ENCODE peak calls at places on chromosomes 12 and 14, in ten cellular contexts. One of them, this sample, is unnamed.

GRCh38 chr14:57657487-57657886 is 163.8 kb upstream of the CCDC198 start:
- DNase-seq in AG04450: peak
- DNase-seq in suprapubic skin: no peak
- DNase-seq in heart left ventricle: no peak
- DNase-seq in epithelial cell of esophagus: peak
- DNase-seq in A549: no peak
- DNase-seq in tibial nerve: no peak
- DNase-seq in AG04449: no peak
- DNase-seq in choroid plexus epithelial cell: no peak
- DNase-seq in WTC11: no peak
- DNase-seq in this sample: no peak

GRCh38 chr12:92431146-92431545 is 271.6 kb upstream of the PLEKHG7 start:
- DNase-seq in AG04450: no peak
- DNase-seq in suprapubic skin: no peak
- DNase-seq in heart left ventricle: peak
- DNase-seq in epithelial cell of esophagus: no peak
- DNase-seq in A549: no peak
- DNase-seq in tibial nerve: no peak
- DNase-seq in AG04449: no peak
- DNase-seq in choroid plexus epithelial cell: no peak
- DNase-seq in WTC11: peak
- DNase-seq in this sample: no peak

GRCh38 chr12:80222261-80222660 is 122.9 kb downstream of the OTOGL start:
- DNase-seq in AG04450: no peak
- DNase-seq in suprapubic skin: no peak
- DNase-seq in heart left ventricle: no peak
- DNase-seq in epithelial cell of esophagus: no peak
- DNase-seq in A549: no peak
- DNase-seq in tibial nerve: no peak
- DNase-seq in AG04449: no peak
- DNase-seq in choroid plexus epithelial cell: peak
- DNase-seq in WTC11: no peak
- DNase-seq in this sample: no peak

GRCh38 chr12:63915105-63915830 is 70.8 kb downstream of the SRGAP1 start:
- DNase-seq in AG04450: no peak
- DNase-seq in suprapubic skin: no peak
- DNase-seq in heart left ventricle: no peak
- DNase-seq in epithelial cell of esophagus: peak
- DNase-seq in A549: peak
- DNase-seq in tibial nerve: no peak
- DNase-seq in AG04449: no peak
- DNase-seq in choroid plexus epithelial cell: peak
- DNase-seq in WTC11: no peak
- DNase-seq in this sample: no peak

GRCh38 chr12:32362892-32363291 is 36.5 kb upstream of the FGD4 start:
- DNase-seq in AG04450: no peak
- DNase-seq in suprapubic skin: no peak
- DNase-seq in heart left ventricle: no peak
- DNase-seq in epithelial cell of esophagus: no peak
- DNase-seq in A549: no peak
- DNase-seq in tibial nerve: no peak
- DNase-seq in AG04449: no peak
- DNase-seq in choroid plexus epithelial cell: no peak
- DNase-seq in WTC11: no peak
- DNase-seq in this sample: no peak

GRCh38 chr12:78315018-78315417 is 484.3 kb downstream of the NAV3 start:
- DNase-seq in AG04450: no peak
- DNase-seq in suprapubic skin: no peak
- DNase-seq in heart left ventricle: no peak
- DNase-seq in epithelial cell of esophagus: no peak
- DNase-seq in A549: no peak
- DNase-seq in tibial nerve: no peak
- DNase-seq in AG04449: no peak
- DNase-seq in choroid plexus epithelial cell: no peak
- DNase-seq in WTC11: no peak
- DNase-seq in this sample: no peak

GRCh38 chr12:30457621-30458289 is 237.9 kb downstream of the IPO8 start:
- DNase-seq in AG04450: peak
- DNase-seq in suprapubic skin: no peak
- DNase-seq in heart left ventricle: no peak
- DNase-seq in epithelial cell of esophagus: peak
- DNase-seq in A549: no peak
- DNase-seq in tibial nerve: peak
- DNase-seq in AG04449: peak
- DNase-seq in choroid plexus epithelial cell: peak
- DNase-seq in WTC11: no peak
- DNase-seq in this sample: no peak

GRCh38 chr12:32166510-32166909 is 59.9 kb downstream of the BICD1 start:
- DNase-seq in AG04450: no peak
- DNase-seq in suprapubic skin: no peak
- DNase-seq in heart left ventricle: no peak
- DNase-seq in epithelial cell of esophagus: no peak
- DNase-seq in A549: no peak
- DNase-seq in tibial nerve: no peak
- DNase-seq in AG04449: no peak
- DNase-seq in choroid plexus epithelial cell: no peak
- DNase-seq in WTC11: no peak
- DNase-seq in this sample: no peak

GRCh38 chr14:86515195-86515594 is 985.3 kb downstream of the FLRT2 start:
- DNase-seq in AG04450: no peak
- DNase-seq in suprapubic skin: no peak
- DNase-seq in heart left ventricle: no peak
- DNase-seq in epithelial cell of esophagus: no peak
- DNase-seq in A549: no peak
- DNase-seq in tibial nerve: no peak
- DNase-seq in AG04449: no peak
- DNase-seq in choroid plexus epithelial cell: no peak
- DNase-seq in WTC11: no peak
- DNase-seq in this sample: no peak

GRCh38 chr12:26803552-26803951 is 29.4 kb downstream of the ITPR2 start:
- DNase-seq in AG04450: no peak
- DNase-seq in suprapubic skin: no peak
- DNase-seq in heart left ventricle: no peak
- DNase-seq in epithelial cell of esophagus: peak
- DNase-seq in A549: no peak
- DNase-seq in tibial nerve: no peak
- DNase-seq in AG04449: peak
- DNase-seq in choroid plexus epithelial cell: peak
- DNase-seq in WTC11: no peak
- DNase-seq in this sample: no peak

GRCh38 chr12:46661161-46661845 is 164.5 kb downstream of the SLC38A4 start:
- DNase-seq in AG04450: peak
- DNase-seq in suprapubic skin: no peak
- DNase-seq in heart left ventricle: no peak
- DNase-seq in epithelial cell of esophagus: peak
- DNase-seq in A549: peak
- DNase-seq in tibial nerve: peak
- DNase-seq in AG04449: peak
- DNase-seq in choroid plexus epithelial cell: peak
- DNase-seq in WTC11: no peak
- DNase-seq in this sample: no peak

GRCh38 chr12:67243260-67243659 is 25.9 kb upstream of the CAND1 start:
- DNase-seq in AG04450: no peak
- DNase-seq in suprapubic skin: no peak
- DNase-seq in heart left ventricle: no peak
- DNase-seq in epithelial cell of esophagus: no peak
- DNase-seq in A549: no peak
- DNase-seq in tibial nerve: no peak
- DNase-seq in AG04449: no peak
- DNase-seq in choroid plexus epithelial cell: no peak
- DNase-seq in WTC11: no peak
- DNase-seq in this sample: no peak

GRCh38 chr12:124764451-124764850 is 99.2 kb downstream of the SCARB1 start:
- DNase-seq in AG04450: no peak
- DNase-seq in suprapubic skin: no peak
- DNase-seq in heart left ventricle: no peak
- DNase-seq in epithelial cell of esophagus: peak
- DNase-seq in A549: no peak
- DNase-seq in tibial nerve: peak
- DNase-seq in AG04449: no peak
- DNase-seq in choroid plexus epithelial cell: peak
- DNase-seq in WTC11: peak
- DNase-seq in this sample: no peak

GRCh38 chr14:70641548-70642312 is at the start of gene TTC9:
- DNase-seq in AG04450: no peak
- DNase-seq in suprapubic skin: no peak
- DNase-seq in heart left ventricle: peak
- DNase-seq in epithelial cell of esophagus: no peak
- DNase-seq in A549: peak
- DNase-seq in tibial nerve: no peak
- DNase-seq in AG04449: no peak
- DNase-seq in choroid plexus epithelial cell: no peak
- DNase-seq in WTC11: peak
- DNase-seq in this sample: no peak

GRCh38 chr14:101058571-101058970 is 155.0 kb upstream of the RTL1 start:
- DNase-seq in AG04450: no peak
- DNase-seq in suprapubic skin: no peak
- DNase-seq in heart left ventricle: no peak
- DNase-seq in epithelial cell of esophagus: peak
- DNase-seq in A549: no peak
- DNase-seq in tibial nerve: no peak
- DNase-seq in AG04449: no peak
- DNase-seq in choroid plexus epithelial cell: no peak
- DNase-seq in WTC11: no peak
- DNase-seq in this sample: no peak

GRCh38 chr14:68662395-68662794 is 130.5 kb downstream of the ZFP36L1 start:
- DNase-seq in AG04450: no peak
- DNase-seq in suprapubic skin: no peak
- DNase-seq in heart left ventricle: no peak
- DNase-seq in epithelial cell of esophagus: no peak
- DNase-seq in A549: no peak
- DNase-seq in tibial nerve: no peak
- DNase-seq in AG04449: no peak
- DNase-seq in choroid plexus epithelial cell: no peak
- DNase-seq in WTC11: no peak
- DNase-seq in this sample: no peak

GRCh38 chr12:105670664-105671063 is 340.2 kb downstream of the C12orf75 start:
- DNase-seq in AG04450: no peak
- DNase-seq in suprapubic skin: no peak
- DNase-seq in heart left ventricle: no peak
- DNase-seq in epithelial cell of esophagus: no peak
- DNase-seq in A549: no peak
- DNase-seq in tibial nerve: no peak
- DNase-seq in AG04449: peak
- DNase-seq in choroid plexus epithelial cell: peak
- DNase-seq in WTC11: no peak
- DNase-seq in this sample: no peak

GRCh38 chr14:41548666-41549065 is 58.0 kb upstream of the LRFN5 start:
- DNase-seq in AG04450: peak
- DNase-seq in suprapubic skin: no peak
- DNase-seq in heart left ventricle: no peak
- DNase-seq in epithelial cell of esophagus: no peak
- DNase-seq in A549: no peak
- DNase-seq in tibial nerve: no peak
- DNase-seq in AG04449: no peak
- DNase-seq in choroid plexus epithelial cell: peak
- DNase-seq in WTC11: no peak
- DNase-seq in this sample: no peak

GRCh38 chr12:89126712-89127111 is 225.6 kb downstream of the DUSP6 start:
- DNase-seq in AG04450: no peak
- DNase-seq in suprapubic skin: no peak
- DNase-seq in heart left ventricle: no peak
- DNase-seq in epithelial cell of esophagus: no peak
- DNase-seq in A549: no peak
- DNase-seq in tibial nerve: no peak
- DNase-seq in AG04449: no peak
- DNase-seq in choroid plexus epithelial cell: peak
- DNase-seq in WTC11: no peak
- DNase-seq in this sample: no peak

GRCh38 chr14:64628940-64629403 is 75.3 kb upstream of the PLEKHG3 start:
- DNase-seq in AG04450: peak
- DNase-seq in suprapubic skin: no peak
- DNase-seq in heart left ventricle: no peak
- DNase-seq in epithelial cell of esophagus: peak
- DNase-seq in A549: peak
- DNase-seq in tibial nerve: no peak
- DNase-seq in AG04449: peak
- DNase-seq in choroid plexus epithelial cell: peak
- DNase-seq in WTC11: no peak
- DNase-seq in this sample: no peak
- TF ChIP-seq CTCF in AG04450: peak
- TF ChIP-seq CTCF in suprapubic skin: no peak
- TF ChIP-seq CTCF in heart left ventricle: no peak
- TF ChIP-seq CTCF in epithelial cell of esophagus: no peak
- TF ChIP-seq CTCF in A549: no peak
- TF ChIP-seq CTCF in tibial nerve: no peak
- TF ChIP-seq CTCF in AG04449: peak
- TF ChIP-seq CTCF in choroid plexus epithelial cell: no peak
- TF ChIP-seq CTCF in WTC11: no peak
- TF ChIP-seq CTCF in this sample: peak

GRCh38 chr14:59425322-59425945 is 39.7 kb downstream of the GPR135 start:
- DNase-seq in AG04450: peak
- DNase-seq in suprapubic skin: no peak
- DNase-seq in heart left ventricle: no peak
- DNase-seq in epithelial cell of esophagus: no peak
- DNase-seq in A549: no peak
- DNase-seq in tibial nerve: no peak
- DNase-seq in AG04449: no peak
- DNase-seq in choroid plexus epithelial cell: peak
- DNase-seq in WTC11: no peak
- DNase-seq in this sample: no peak
- TF ChIP-seq CTCF in AG04450: peak
- TF ChIP-seq CTCF in suprapubic skin: no peak
- TF ChIP-seq CTCF in heart left ventricle: no peak
- TF ChIP-seq CTCF in epithelial cell of esophagus: no peak
- TF ChIP-seq CTCF in A549: no peak
- TF ChIP-seq CTCF in tibial nerve: no peak
- TF ChIP-seq CTCF in AG04449: no peak
- TF ChIP-seq CTCF in choroid plexus epithelial cell: peak
- TF ChIP-seq CTCF in WTC11: no peak
- TF ChIP-seq CTCF in this sample: peak

DNA sequence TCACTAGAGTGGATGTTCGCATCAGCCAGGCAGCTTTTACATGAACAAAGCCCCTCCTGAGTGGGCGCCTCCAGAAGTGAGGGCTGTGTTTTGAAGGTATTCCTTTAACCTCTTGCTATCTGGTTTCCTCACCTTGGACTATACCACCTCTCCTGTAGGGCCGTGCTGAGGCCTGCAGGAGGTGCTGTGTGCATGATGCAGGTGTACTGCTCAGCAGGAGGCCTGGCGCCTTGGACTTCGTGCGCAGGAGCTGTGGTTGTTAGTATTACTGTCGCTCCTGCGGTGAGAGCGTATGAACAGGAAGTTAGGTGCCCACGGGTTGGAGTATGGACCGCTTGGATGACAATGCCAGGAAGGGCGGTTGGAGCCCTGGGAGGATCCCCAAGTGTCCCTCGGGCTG is 130.7 kb downstream of the TSPAN9 start:
- DNase-seq in AG04450: no peak
- DNase-seq in suprapubic skin: no peak
- DNase-seq in heart left ventricle: no peak
- DNase-seq in epithelial cell of esophagus: peak
- DNase-seq in A549: no peak
- DNase-seq in tibial nerve: no peak
- DNase-seq in AG04449: no peak
- DNase-seq in choroid plexus epithelial cell: no peak
- DNase-seq in WTC11: peak
- DNase-seq in this sample: no peak
- TF ChIP-seq CTCF in AG04450: no peak
- TF ChIP-seq CTCF in suprapubic skin: no peak
- TF ChIP-seq CTCF in heart left ventricle: peak
- TF ChIP-seq CTCF in epithelial cell of esophagus: peak
- TF ChIP-seq CTCF in A549: no peak
- TF ChIP-seq CTCF in tibial nerve: no peak
- TF ChIP-seq CTCF in AG04449: no peak
- TF ChIP-seq CTCF in choroid plexus epithelial cell: peak
- TF ChIP-seq CTCF in WTC11: peak
- TF ChIP-seq CTCF in this sample: peak

GRCh38 chr14:105059035-105059916 is 6.0 kb downstream of the GPR132 start:
- DNase-seq in AG04450: no peak
- DNase-seq in suprapubic skin: no peak
- DNase-seq in heart left ventricle: no peak
- DNase-seq in epithelial cell of esophagus: peak
- DNase-seq in A549: no peak
- DNase-seq in tibial nerve: no peak
- DNase-seq in AG04449: no peak
- DNase-seq in choroid plexus epithelial cell: no peak
- DNase-seq in WTC11: peak
- DNase-seq in this sample: no peak
- TF ChIP-seq CTCF in AG04450: no peak
- TF ChIP-seq CTCF in suprapubic skin: no peak
- TF ChIP-seq CTCF in heart left ventricle: peak
- TF ChIP-seq CTCF in epithelial cell of esophagus: no peak
- TF ChIP-seq CTCF in A549: no peak
- TF ChIP-seq CTCF in tibial nerve: no peak
- TF ChIP-seq CTCF in AG04449: no peak
- TF ChIP-seq CTCF in choroid plexus epithelial cell: no peak
- TF ChIP-seq CTCF in WTC11: no peak
- TF ChIP-seq CTCF in this sample: no peak

This sample was measured in chondrocyte.